ENCODE peak calls at places on chromosomes 2 and 18, in nine cellular contexts. T is HL-60; O is gastrocnemius medialis; D is BJ; B is AG09309; Y is astrocyte of the spinal cord; F is tibial artery; E is CD8-positive, alpha-beta T cell; N is IMR-90. S is an unnamed sample.

GRCh38 chr2:202113571-202114142 is 40.6 kb downstream of the KIAA2012 start:
- DNase-seq in T (no peak), O (no peak), D (peak; percentile 67), B (peak; percentile 84), Y (peak; percentile 45), F (no peak), E (no peak), N (peak; percentile 45), S (peak; percentile 50)

GRCh38 chr18:42892181-42892580 is 223.3 kb downstream of the RIT2 start:
- DNase-seq in T (no peak), O (no peak), D (no peak), B (no peak), Y (no peak), F (no peak), E (no peak), N (no peak), S (no peak)

GRCh38 chr18:50869150-50869549 is 9.8 kb upstream of the ME2 start:
- DNase-seq in T (no peak), O (no peak), D (no peak), B (no peak), Y (no peak), F (no peak), E (no peak), N (no peak), S (no peak)

GRCh38 chr2:203802277-203803045 is 65.1 kb upstream of the CTLA4 start:
- DNase-seq in T (no peak), O (no peak), D (no peak), B (peak; percentile 95), Y (peak; percentile 94), F (no peak), E (no peak), N (peak; percentile 50), S (no peak)

GRCh38 chr18:6793986-6794385 is 64.5 kb downstream of the ARHGAP28 start:
- DNase-seq in T (no peak), O (no peak), D (no peak), B (no peak), Y (no peak), F (no peak), E (no peak), N (no peak), S (no peak)

GRCh38 chr18:62420151-62420512 is 95.0 kb downstream of the TNFRSF11A start:
- DNase-seq in T (no peak), O (no peak), D (no peak), B (no peak), Y (peak; percentile 28), F (no peak), E (no peak), N (peak; percentile 34), S (peak; percentile 54)

GRCh38 chr18:13268035-13268700 is 49.6 kb downstream of the LDLRAD4 start:
- DNase-seq in T (no peak), O (no peak), D (no peak), B (peak; percentile 5), Y (peak; percentile 68), F (peak; percentile 55), E (peak; percentile 32), N (peak; percentile 24), S (no peak)

GRCh38 chr2:198657520-198658121 is 800.1 kb downstream of the SATB2 start:
- DNase-seq in T (peak; percentile 8), O (no peak), D (no peak), B (peak; percentile 8), Y (peak; percentile 22), F (no peak), E (no peak), N (peak; percentile 29), S (peak; percentile 40)

GRCh38 chr2:42051168-42052125 is 3.6 kb downstream of the PKDCC start:
- DNase-seq in T (no peak), O (no peak), D (no peak), B (no peak), Y (no peak), F (no peak), E (no peak), N (no peak), S (no peak)

GRCh38 chr2:42053791-42054656 is 6.2 kb downstream of the PKDCC start:
- DNase-seq in T (no peak), O (peak; percentile 81), D (no peak), B (no peak), Y (no peak), F (peak; percentile 71), E (no peak), N (no peak), S (no peak)

GRCh38 chr2:42052702-42053481 is 5.1 kb downstream of the PKDCC start:
- DNase-seq in T (no peak), O (no peak), D (no peak), B (no peak), Y (peak; percentile 52), F (no peak), E (no peak), N (peak; percentile 67), S (no peak)

GRCh38 chr2:42054657-42055430 is 7.0 kb downstream of the PKDCC start:
- DNase-seq in T (no peak), O (no peak), D (no peak), B (no peak), Y (no peak), F (no peak), E (no peak), N (no peak), S (no peak)

GRCh38 chr2:42053482-42053790 is 5.6 kb downstream of the PKDCC start:
- DNase-seq in T (no peak), O (no peak), D (no peak), B (no peak), Y (no peak), F (no peak), E (no peak), N (no peak), S (no peak)
- TF ChIP-seq CTCF in T (no peak), O (no peak), D (no peak), B (no peak), Y (no peak), F (no peak), E (no peak), N (no peak), S (no peak)

GRCh38 chr2:221449406-221449805 is 122.7 kb downstream of the EPHA4 start:
- DNase-seq in T (no peak), O (no peak), D (no peak), B (no peak), Y (no peak), F (no peak), E (no peak), N (no peak), S (no peak)

GRCh38 chr2:221447310-221447709 is 124.8 kb downstream of the EPHA4 start:
- DNase-seq in T (no peak), O (no peak), D (no peak), B (no peak), Y (no peak), F (no peak), E (no peak), N (peak; percentile 41), S (peak; percentile 78)

GRCh38 chr2:221448857-221449390 is 123.2 kb downstream of the EPHA4 start:
- DNase-seq in T (no peak), O (no peak), D (no peak), B (no peak), Y (no peak), F (no peak), E (no peak), N (no peak), S (no peak)

GRCh38 chr2:221450280-221450679 is 121.8 kb downstream of the EPHA4 start:
- DNase-seq in T (no peak), O (no peak), D (no peak), B (no peak), Y (no peak), F (no peak), E (no peak), N (no peak), S (no peak)

GRCh38 chr2:221448086-221448856 is 123.8 kb downstream of the EPHA4 start:
- DNase-seq in T (no peak), O (no peak), D (no peak), B (no peak), Y (no peak), F (no peak), E (no peak), N (no peak), S (no peak)
- H3K4me3 ChIP-seq in T (no peak overlapping the region), O (no peak overlapping the region), D (no peak overlapping the region), B (no peak overlapping the region), Y (no peak overlapping the region), F (no peak overlapping the region), E (no peak overlapping the region), N (no peak overlapping the region), S (no peak overlapping the region)

GRCh38 chr2:20052229-20052871 is 922 bp upstream of the LAPTM4A start:
- DNase-seq in T (no peak), O (no peak), D (no peak), B (no peak), Y (no peak), F (no peak), E (no peak), N (peak; percentile 41), S (peak; percentile 70)

GRCh38 chr2:20050712-20051517 is 513 bp downstream of the LAPTM4A start:
- DNase-seq in T (peak; percentile 36), O (peak; percentile 33), D (no peak), B (no peak), Y (peak; percentile 70), F (peak; percentile 48), E (peak; percentile 53), N (peak; percentile 65), S (peak; percentile 59)

GRCh38 chr2:20052872-20053281 is 1.4 kb upstream of the LAPTM4A start:
- DNase-seq in T (no peak), O (no peak), D (no peak), B (no peak), Y (peak; percentile 80), F (peak; percentile 72), E (no peak), N (peak; percentile 83), S (peak; percentile 89)

GRCh38 chr2:20050104-20050711 is 1.2 kb downstream of the LAPTM4A start:
- DNase-seq in T (peak; percentile 71), O (no peak), D (no peak), B (peak; percentile 42), Y (peak; percentile 68), F (no peak), E (no peak), N (peak; percentile 88), S (peak; percentile 90)

DNA sequence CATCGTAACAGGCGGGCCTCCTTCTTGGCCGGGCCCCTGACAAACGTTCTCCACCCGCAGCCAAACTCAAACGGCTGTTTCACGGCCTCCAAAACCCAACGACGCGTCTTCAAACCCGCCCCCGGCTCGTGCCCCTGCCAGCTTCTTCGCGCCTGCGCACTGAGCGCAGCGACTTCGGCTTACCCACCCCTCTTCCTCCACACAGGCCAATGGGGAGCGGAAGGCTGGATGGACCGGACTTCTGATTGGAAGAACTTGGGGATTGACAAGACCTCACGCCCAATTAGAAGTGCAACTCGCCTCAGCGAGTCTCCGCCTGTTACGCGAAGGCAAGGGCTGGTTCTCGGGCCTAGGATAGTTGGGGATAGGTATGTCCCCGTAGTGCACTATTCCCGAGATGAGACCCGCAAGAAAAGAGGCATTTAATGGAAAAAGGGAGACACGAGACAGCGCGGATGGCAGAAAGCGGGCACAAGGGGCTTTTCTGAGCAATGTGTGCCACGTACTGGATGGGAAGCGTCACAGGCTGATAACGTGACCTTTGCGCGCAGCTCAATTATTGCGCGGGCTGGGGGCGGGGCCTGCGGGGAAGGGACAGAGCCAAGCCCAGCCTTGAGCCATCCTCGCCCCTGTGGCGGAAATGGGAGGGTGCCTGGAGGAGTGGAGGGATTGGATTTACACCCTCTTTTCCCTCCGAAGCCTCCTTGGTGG is at the start of gene LAPTM4A:
- DNase-seq in T (peak; percentile 99), O (peak; percentile 100), D (peak; percentile 99), B (peak; percentile 100), Y (peak; percentile 100), F (peak; percentile 99), E (peak; percentile 97), N (peak; percentile 100), S (peak; percentile 100)
- TF ChIP-seq CTCF in T (no peak), O (peak; percentile 39), D (no peak), B (no peak), Y (no peak), F (peak; percentile 49), E (no peak), N (no peak), S (no peak)

DNA sequence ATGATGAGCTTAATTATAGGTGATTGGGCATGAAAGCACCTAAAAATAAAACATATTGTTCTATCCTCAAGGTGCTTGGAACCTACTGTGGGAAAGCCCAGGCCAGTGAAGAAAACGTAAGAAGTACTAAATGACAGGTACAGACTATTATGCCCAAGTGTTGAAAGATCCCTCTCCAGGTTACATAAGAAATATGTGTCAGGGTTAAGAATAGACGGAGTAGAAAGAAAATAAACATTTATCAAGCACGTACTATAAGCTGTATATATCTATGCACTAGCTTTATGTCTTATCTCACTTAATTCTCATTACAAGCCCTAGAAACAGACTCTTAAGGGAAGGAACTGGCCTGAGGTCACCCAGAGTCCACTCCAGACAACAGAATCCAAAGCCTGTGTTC is 156.6 kb downstream of the IRS1 start:
- DNase-seq in T (no peak), O (no peak), D (no peak), B (no peak), Y (no peak), F (no peak), E (no peak), N (no peak), S (no peak)
- H3K4me3 ChIP-seq in T (no peak overlapping the region), O (no peak overlapping the region), D (no peak overlapping the region), B (no peak overlapping the region), Y (no peak overlapping the region), F (no peak overlapping the region), E (no peak overlapping the region), N (no peak overlapping the region), S (no peak overlapping the region)

S was measured in epithelial cell of esophagus.